ENCODE peak calls at places on chromosomes 16 and 17, in five cellular contexts. S is naive thymus-derived CD4-positive, alpha-beta T cell; Y is cardiac muscle cell; K is body of pancreas; F is left ventricle myocardium inferior. X is an unnamed sample. For H3K4me1, the result is how much of the 10 kb centered on the place peaks cover.

GRCh38 chr17:4944163-4944553 is 4.1 kb downstream of the RNF167 start:
- DNase-seq in S (peak), Y (no peak), K (no peak), F (no peak), X (peak)

GRCh38 chr17:80872011-80872929 is 119.4 kb upstream of the CHMP6 start:
- DNase-seq in F (peak), K (no peak), Y (peak), S (no peak), X (no peak)

GRCh38 chr16:588639-588888 is 1.3 kb upstream of the RAB40C start:
- DNase-seq in F (no peak), S (peak), Y (peak), K (peak), X (peak)

GRCh38 chr17:60422162-60422665 is at the start of gene CHCT1:
- DNase-seq in Y (no peak), S (no peak), F (no peak), K (no peak), X (no peak)

GRCh38 chr17:70558821-70559220 is 389.5 kb downstream of the KCNJ2 start:
- DNase-seq in S (no peak), F (no peak), K (no peak), Y (no peak), X (no peak)

GRCh38 chr17:57898487-57899311 is 48.9 kb upstream of the MRPS23 start:
- DNase-seq in Y (peak), S (no peak), K (peak), F (peak), X (no peak)

GRCh38 chr17:13813347-13814240 is 211.9 kb upstream of the HS3ST3A1 start:
- DNase-seq in F (no peak), Y (peak), S (no peak), K (no peak), X (no peak)

GRCh38 chr16:77897038-77897437 is 108.7 kb downstream of the VAT1L start:
- DNase-seq in Y (no peak), F (no peak), S (no peak), K (no peak), X (no peak)

GRCh38 chr16:78523212-78523995 is 423.9 kb downstream of the WWOX start:
- DNase-seq in Y (no peak), S (no peak), F (no peak), K (no peak), X (no peak)

GRCh38 chr17:78130439-78131101 is at the start of gene TMC8:
- DNase-seq in K (no peak), S (peak), F (no peak), Y (no peak), X (peak)

GRCh38 chr17:35167666-35168065 is 20.0 kb downstream of the UNC45B start:
- DNase-seq in Y (no peak), K (no peak), F (no peak), S (no peak), X (no peak)

GRCh38 chr16:24075929-24076716 is 180.0 kb upstream of the CACNG3 start:
- DNase-seq in F (no peak), S (no peak), Y (peak), K (no peak), X (no peak)

GRCh38 chr17:17348872-17349723 is 45.9 kb downstream of the NT5M start:
- DNase-seq in K (no peak), S (no peak), Y (no peak), F (no peak), X (no peak)

GRCh38 chr16:50301626-50302471 is 35.5 kb downstream of the ADCY7 start:
- DNase-seq in S (no peak), F (no peak), Y (no peak), K (no peak), X (no peak)

GRCh38 chr16:65116216-65116615 is 5.6 kb downstream of the CDH11 start:
- DNase-seq in K (no peak), S (no peak), F (no peak), Y (no peak), X (no peak)

GRCh38 chr17:79042421-79043190 is 18.6 kb downstream of the C1QTNF1 start:
- DNase-seq in F (peak), Y (peak), S (peak), K (peak), X (peak)

DNA sequence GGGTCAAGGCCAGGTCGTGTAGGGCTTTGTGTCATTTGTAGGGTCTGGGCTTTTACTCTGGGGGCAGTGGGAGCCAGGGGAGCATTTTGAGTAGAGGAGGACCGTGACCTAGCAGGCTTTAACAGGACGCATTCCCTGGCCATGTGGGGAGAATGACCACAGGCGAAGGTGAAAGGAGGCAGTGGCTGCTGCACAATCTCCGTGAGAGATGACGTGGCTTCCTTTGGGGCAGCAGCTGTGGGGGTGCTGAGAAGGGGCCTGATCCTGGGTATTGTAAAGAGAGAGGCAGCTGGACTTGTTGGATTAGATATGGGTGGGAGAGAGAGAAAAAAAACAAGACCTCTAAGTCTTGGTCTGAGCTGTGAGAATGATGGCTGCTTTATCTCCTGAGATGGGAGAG is 46.0 kb downstream of the KATNIP start:
- DNase-seq in S (no peak), Y (no peak), F (no peak), K (peak), X (no peak)
- H3K27ac ChIP-seq in S (no peak), Y (peak), F (no peak), K (peak), X (no peak)

GRCh38 chr17:50918071-50918932 is 52.1 kb upstream of the TOB1 start:
- DNase-seq in S (no peak), K (no peak), F (no peak), Y (no peak), X (no peak)

GRCh38 chr17:50920041-50920410 is 53.9 kb upstream of the TOB1 start:
- DNase-seq in K (no peak), S (no peak), F (no peak), Y (no peak), X (no peak)

GRCh38 chr17:50917418-50917743 is 51.2 kb upstream of the TOB1 start:
- DNase-seq in Y (no peak), K (no peak), S (no peak), F (no peak), X (no peak)

GRCh38 chr17:50919321-50920040 is 53.3 kb upstream of the TOB1 start:
- DNase-seq in F (peak), S (peak), K (peak), Y (peak), X (peak)

DNA sequence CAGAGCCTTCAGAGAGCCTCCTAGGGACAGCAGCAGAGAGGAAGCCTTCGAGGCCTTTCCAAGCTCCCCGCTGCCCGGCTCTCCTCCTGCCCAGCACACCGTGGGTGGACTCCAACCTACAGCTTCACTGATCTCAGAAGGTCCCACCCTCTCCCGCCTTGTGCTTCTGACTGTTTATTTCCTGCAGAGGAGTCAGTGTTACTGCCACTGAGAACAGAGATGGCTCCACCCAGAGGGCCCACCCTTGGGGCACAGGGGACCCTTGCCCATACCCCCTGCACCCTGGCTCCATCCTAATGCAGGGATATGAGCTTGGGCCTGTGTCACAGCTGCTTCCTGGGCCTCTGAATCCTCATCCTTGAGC is 52.8 kb upstream of the TOB1 start:
- DNase-seq in F (no peak), K (no peak), Y (no peak), S (peak), X (no peak)
- H3K4me3 ChIP-seq in F (no peak), K (no peak), Y (no peak), S (no peak), X (peak)

GRCh38 chr16:85463228-85463611 is 149.9 kb upstream of the GSE1 start:
- DNase-seq in Y (peak), S (no peak), F (no peak), K (no peak), X (no peak)
- H3K4me1 ChIP-seq in Y (half or more), S (under half), F (half or more), K (under half), X (under half)

GRCh38 chr17:64007838-64008282 is 9.7 kb downstream of the PRR29 start:
- DNase-seq in Y (no peak), S (no peak), F (no peak), K (no peak), X (no peak)

GRCh38 chr17:64006361-64007088 is 8.4 kb downstream of the PRR29 start:
- DNase-seq in K (peak), S (no peak), Y (no peak), F (peak), X (no peak)

GRCh38 chr17:64008346-64008745 is 10.2 kb downstream of the PRR29 start:
- DNase-seq in Y (no peak), S (no peak), K (no peak), F (no peak), X (no peak)

GRCh38 chr17:64009571-64010402 is 10.6 kb downstream of the ICAM2 start:
- DNase-seq in Y (no peak), K (no peak), F (no peak), S (no peak), X (no peak)

DNA sequence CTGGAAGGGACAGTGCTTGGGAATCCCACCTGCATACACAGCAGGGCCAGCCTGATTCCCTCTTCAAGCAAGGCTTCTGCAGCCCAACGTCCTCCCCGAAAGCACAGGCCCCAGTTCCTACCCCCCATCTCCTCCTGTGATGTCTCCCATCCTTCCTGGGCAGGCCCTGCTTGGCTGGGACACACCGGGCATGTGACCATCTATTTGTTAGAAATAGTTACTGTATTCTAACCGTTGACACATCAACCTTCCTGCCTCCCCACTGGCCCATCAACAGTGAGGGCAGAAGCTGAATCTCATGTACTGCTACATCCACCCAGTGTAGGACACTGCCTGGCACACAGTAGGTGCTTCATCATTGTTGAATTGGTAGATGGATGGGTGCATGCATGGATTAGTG is 10.7 kb downstream of the PRR29 start:
- DNase-seq in Y (no peak), K (no peak), F (no peak), S (no peak), X (no peak)
- H3K27ac ChIP-seq in Y (no peak), K (no peak), F (peak), S (peak), X (no peak)

DNA sequence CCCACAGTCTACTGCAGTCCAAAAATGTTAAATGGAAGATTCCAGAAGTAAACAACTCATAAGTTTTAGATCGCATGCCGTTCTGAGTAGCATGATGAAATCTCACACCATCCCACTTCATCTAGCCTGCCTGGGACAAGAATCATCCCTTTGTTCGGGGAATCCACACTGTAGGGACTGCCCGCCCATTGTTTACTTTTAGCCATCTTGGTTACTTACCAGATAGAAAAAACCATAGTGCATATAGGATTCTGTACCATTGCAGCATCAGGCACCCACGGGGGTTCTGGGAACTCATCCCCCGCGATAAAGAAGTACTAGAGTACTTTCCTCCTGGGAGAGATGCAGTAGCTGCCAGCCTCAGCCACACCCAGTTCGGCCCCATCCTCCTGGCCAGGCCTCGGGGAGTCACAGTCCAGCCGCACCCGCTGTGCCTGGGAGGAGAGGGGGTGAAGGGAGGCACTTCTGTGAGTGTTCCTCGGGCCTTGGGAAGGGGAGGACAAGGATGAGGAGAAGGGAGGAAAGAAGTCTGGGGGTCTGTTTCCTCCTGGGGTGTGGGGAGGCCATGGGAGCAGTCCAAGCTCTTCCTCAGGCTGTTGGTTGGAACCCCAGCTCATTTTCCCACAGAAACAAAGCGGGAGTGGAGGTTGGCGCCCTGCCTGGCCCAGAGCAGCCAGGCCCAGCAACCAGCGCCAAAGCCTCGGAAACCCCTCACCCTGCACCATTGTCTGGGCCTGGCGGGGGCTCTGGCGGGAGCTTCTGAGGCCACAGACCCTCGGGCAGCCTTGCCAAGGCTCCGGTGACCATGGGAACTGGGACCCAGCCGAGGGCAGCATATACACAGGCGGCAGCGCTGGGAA is 8.9 kb downstream of the TRIM47 start:
- DNase-seq in S (no peak), K (no peak), F (peak), Y (no peak), X (no peak)
- H3K4me3 ChIP-seq in S (no peak), K (no peak), F (peak), Y (no peak), X (no peak)

GRCh38 chr16:75263291-75263962 is 12.0 kb upstream of the BCAR1 start:
- DNase-seq in F (no peak), Y (no peak), K (no peak), S (no peak), X (no peak)

GRCh38 chr16:75262104-75262799 is 10.8 kb upstream of the BCAR1 start:
- DNase-seq in S (no peak), Y (no peak), F (peak), K (peak), X (no peak)

GRCh38 chr16:75262800-75263127 is 11.3 kb upstream of the BCAR1 start:
- DNase-seq in K (no peak), F (no peak), Y (no peak), S (no peak), X (no peak)

GRCh38 chr16:75260856-75261589 is 9.6 kb upstream of the BCAR1 start:
- DNase-seq in Y (no peak), K (peak), F (no peak), S (no peak), X (no peak)

DNA sequence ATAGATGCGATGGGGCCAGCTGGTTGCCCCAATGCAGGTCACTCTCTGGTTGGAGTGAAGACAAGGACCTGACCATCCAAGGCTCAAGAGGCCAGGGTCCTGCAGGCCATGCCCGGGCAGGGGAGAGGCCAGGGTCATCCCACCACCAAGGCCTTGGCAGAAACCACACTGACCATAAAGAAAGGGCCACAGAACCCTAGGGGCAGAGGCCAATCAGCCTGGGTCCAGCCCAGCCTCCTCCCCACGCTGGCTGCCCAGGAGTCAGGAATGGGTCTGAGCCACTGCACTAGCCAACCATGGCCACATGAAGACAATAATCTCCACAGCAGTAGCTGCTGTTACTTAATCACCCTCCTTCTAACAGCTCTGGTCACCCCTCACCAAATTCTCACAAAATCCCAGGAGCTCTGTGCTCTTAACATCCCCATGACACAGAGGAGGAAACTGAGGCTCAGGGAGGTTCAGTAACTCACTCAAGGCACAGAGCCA is 10.2 kb upstream of the BCAR1 start:
- DNase-seq in S (no peak), K (no peak), F (no peak), Y (no peak), X (no peak)
- H3K4me1 ChIP-seq in S (under half), K (half or more), F (half or more), Y (half or more), X (under half)

DNA sequence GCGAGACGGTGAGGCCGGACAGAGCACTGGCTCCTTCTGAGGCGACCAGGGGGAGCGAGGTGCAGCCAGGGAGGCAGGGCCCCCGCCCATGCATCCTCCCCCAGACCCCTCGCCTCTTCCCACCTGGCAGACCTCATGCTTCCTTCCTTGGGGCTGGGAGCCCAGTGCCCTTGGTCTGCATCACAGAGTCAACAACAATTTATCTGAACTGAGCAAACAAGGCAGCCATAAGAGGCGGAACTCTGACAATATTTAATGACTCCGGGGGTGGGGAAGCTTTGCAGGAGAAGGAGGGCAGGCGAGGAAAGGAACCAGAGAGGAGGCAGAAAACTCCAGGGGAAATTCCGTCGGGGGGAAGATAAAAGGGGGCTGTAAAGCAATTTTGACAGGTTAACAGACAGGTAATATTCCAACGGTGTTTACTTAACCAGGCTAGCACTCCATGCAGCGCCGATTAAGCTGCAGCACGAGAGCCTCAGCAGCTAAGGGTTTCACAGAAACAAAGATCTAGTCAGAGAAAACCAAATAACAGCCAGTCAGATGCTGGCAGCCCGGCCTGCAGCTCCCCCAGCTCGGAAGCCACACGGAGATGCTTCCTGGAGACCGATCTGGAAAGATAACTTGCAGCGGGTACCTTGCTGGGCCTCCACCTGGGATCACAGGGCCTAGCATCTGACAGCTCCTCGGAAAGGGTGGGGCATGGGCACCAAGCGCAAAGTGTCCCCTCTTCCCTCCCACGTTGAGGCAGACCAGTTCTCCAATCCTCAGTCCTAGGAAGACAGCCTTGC is 398.2 kb downstream of the SOX9 start:
- DNase-seq in Y (no peak), K (peak), F (no peak), S (no peak), X (no peak)
- H3K27ac ChIP-seq in Y (no peak), K (peak), F (no peak), S (no peak), X (no peak)

X was measured in CD8-positive, alpha-beta T cell.